ENCODE peak calls at places on chromosomes 2 and 18, in eight cellular contexts. P is NCI-H446 treated with DMSO at 0.1 percent for 48 hours; V is NCI-H2171 treated with DMSO at 0.1 percent for 48 hours; Q is GM20000; J is NCI-H1930; N is lower leg skin; H is stimulated activated CD8-positive, alpha-beta memory T cell treated with anti-CD3 and anti-CD28 coated beads, Interleukin-15, amount 100 ng/mL, for 1 hour; G is NCI-H748 treated with DMSO at 0.1 percent for 48 hours. K is an unnamed sample.

GRCh38 chr2:1591461-1591770 is 152.9 kb downstream of the PXDN start:
- DNase-seq in G (no peak), V (no peak), J (no peak), H (no peak), Q (no peak), N (no peak), P (no peak), K (no peak)

GRCh38 chr2:32591669-32592463 is 36.0 kb upstream of the TTC27 start:
- DNase-seq in J (no peak), H (no peak), N (no peak), G (no peak), V (peak), Q (no peak), P (no peak), K (no peak)

GRCh38 chr2:189299974-189300373 is 120.4 kb upstream of the COL5A2 start:
- DNase-seq in Q (no peak), J (no peak), N (no peak), G (no peak), V (no peak), H (no peak), P (no peak), K (no peak)

GRCh38 chr2:157874997-157875719 is 972 bp downstream of the ACVR1 start:
- DNase-seq in N (peak), P (no peak), V (peak), Q (no peak), G (no peak), H (no peak), J (no peak), K (no peak)

GRCh38 chr2:34252111-34252510 is 653.0 kb upstream of the FAM98A start:
- DNase-seq in P (no peak), G (no peak), V (no peak), H (no peak), N (no peak), Q (no peak), J (no peak), K (no peak)

GRCh38 chr2:114442545-114442944 is at the start of gene DPP10:
- DNase-seq in V (no peak), Q (no peak), G (no peak), J (no peak), N (no peak), P (no peak), H (no peak), K (no peak)

GRCh38 chr2:240236217-240237111 is 96.0 kb upstream of the OTOS start:
- DNase-seq in J (no peak), P (no peak), V (peak), H (no peak), Q (no peak), G (peak), N (no peak), K (peak)

GRCh38 chr2:69180974-69181373 is 168.0 kb downstream of the ANTXR1 start:
- DNase-seq in V (no peak), J (no peak), H (no peak), Q (no peak), N (no peak), P (no peak), G (no peak), K (no peak)

GRCh38 chr2:1868683-1869141 is 124.4 kb upstream of the PXDN start:
- DNase-seq in P (no peak), J (no peak), V (peak), G (no peak), H (no peak), N (no peak), Q (no peak), K (no peak)

GRCh38 chr2:175811966-175812365 is 190.1 kb downstream of the LNPK start:
- DNase-seq in P (no peak), J (no peak), G (no peak), V (no peak), H (no peak), Q (no peak), N (no peak), K (no peak)

GRCh38 chr2:54657664-54658083 is 65.8 kb upstream of the EML6 start:
- DNase-seq in P (no peak), G (no peak), Q (peak), H (no peak), J (peak), N (no peak), V (peak), K (peak)

GRCh38 chr2:38315707-38316333 is 61.3 kb downstream of the ATL2 start:
- DNase-seq in N (no peak), H (no peak), J (peak), P (no peak), G (no peak), Q (peak), V (peak), K (peak)

GRCh38 chr18:54983041-54983686 is 23.9 kb upstream of the CCDC68 start:
- DNase-seq in N (no peak), G (peak), P (peak), V (peak), H (no peak), J (peak), Q (peak), K (no peak)

GRCh38 chr2:218745160-218745558 is 34.5 kb downstream of the TTLL4 start:
- DNase-seq in V (no peak), H (no peak), N (no peak), G (no peak), P (no peak), J (no peak), Q (peak), K (no peak)

GRCh38 chr2:133957724-133958123 is 296.1 kb upstream of the MGAT5 start:
- DNase-seq in G (no peak), P (no peak), Q (no peak), V (no peak), H (no peak), N (no peak), J (no peak), K (no peak)